ENCODE peak calls at places on chromosomes 1 and 21, in nine cellular contexts. B is left lung, P is A549, U is heart left ventricle, T is GM23338, H is RWPE2, M is body of pancreas, Q is aorta, J is heart right ventricle. C is an unnamed sample.

GRCh38 chr1:31368611-31369107 is 4.2 kb downstream of the FABP3 start:
- ATAC-seq in J (peak; percentile 55), P (no peak), B (peak; percentile 53), U (peak; percentile 45), T (no peak), M (peak; percentile 45), H (no peak), Q (no peak), C (peak; percentile 29)

GRCh38 chr1:111811891-111812290 is 56.2 kb downstream of the DDX20 start:
- ATAC-seq in M (no peak), Q (no peak), U (no peak), J (no peak), H (no peak), P (no peak), B (no peak), T (no peak), C (no peak)

GRCh38 chr21:35150562-35151226 is 101.6 kb upstream of the RUNX1 start:
- ATAC-seq in T (no peak), P (no peak), Q (no peak), M (no peak), J (no peak), H (no peak), U (no peak), B (peak; percentile 41), C (no peak)

GRCh38 chr1:29227511-29227910 is 3.2 kb downstream of the MECR start:
- ATAC-seq in P (no peak), M (no peak), U (no peak), T (peak; percentile 37), J (no peak), H (no peak), Q (no peak), B (no peak), C (no peak)

GRCh38 chr1:75361260-75361659 is 227.1 kb downstream of the LHX8 start:
- ATAC-seq in H (no peak), T (no peak), U (no peak), M (no peak), P (no peak), Q (no peak), B (no peak), J (no peak), C (no peak)

GRCh38 chr1:228547464-228547792 is 60.2 kb downstream of the RNF187 start:
- ATAC-seq in T (no peak), P (no peak), H (no peak), M (no peak), J (no peak), U (no peak), B (no peak), Q (no peak), C (no peak)

GRCh38 chr1:67264899-67265298 is 42.8 kb upstream of the IL12RB2 start:
- ATAC-seq in M (no peak), U (no peak), B (no peak), T (no peak), H (no peak), J (no peak), P (no peak), Q (no peak), C (no peak)

GRCh38 chr1:109137959-109138757 is 24.2 kb downstream of the ELAPOR1 start:
- ATAC-seq in Q (no peak), B (no peak), J (no peak), U (no peak), H (no peak), T (no peak), P (no peak), M (peak; percentile 49), C (no peak)

GRCh38 chr1:40983286-40983685 is 3.8 kb downstream of the CTPS1 start:
- ATAC-seq in P (no peak), T (no peak), M (no peak), Q (no peak), U (no peak), H (no peak), J (no peak), B (no peak), C (no peak)

GRCh38 chr1:40984531-40984930 is 5.0 kb downstream of the CTPS1 start:
- ATAC-seq in U (no peak), H (no peak), P (no peak), T (no peak), Q (no peak), M (no peak), J (no peak), B (no peak), C (no peak)

GRCh38 chr1:40982721-40983120 is 3.2 kb downstream of the CTPS1 start:
- ATAC-seq in P (no peak), T (no peak), M (no peak), B (no peak), Q (no peak), H (no peak), J (no peak), U (no peak), C (no peak)

GRCh38 chr1:40985875-40986274 is 6.4 kb downstream of the CTPS1 start:
- ATAC-seq in T (no peak), B (no peak), H (no peak), M (no peak), P (no peak), J (no peak), U (no peak), Q (no peak), C (no peak)

GRCh38 chr1:40984066-40984465 is 4.6 kb downstream of the CTPS1 start:
- ATAC-seq in H (no peak), J (no peak), P (no peak), U (no peak), T (no peak), B (no peak), Q (no peak), M (no peak), C (no peak)
- H3K4me3 ChIP-seq in H (no peak overlapping the region), J (no peak overlapping the region), P (peak overlapping the region; percentile 93), U (no peak overlapping the region), T (no peak overlapping the region), B (no peak overlapping the region), Q (no peak overlapping the region), M (no peak overlapping the region), C (no peak overlapping the region)

GRCh38 chr21:26965091-26965566 is 1.8 kb downstream of the ADAMTS5 start:
- ATAC-seq in Q (no peak), U (no peak), P (no peak), B (no peak), M (no peak), J (no peak), T (no peak), H (no peak), C (no peak)

GRCh38 chr21:26964379-26964778 is 2.5 kb downstream of the ADAMTS5 start:
- ATAC-seq in Q (peak; percentile 57), U (peak; percentile 78), J (peak; percentile 73), M (no peak), P (no peak), T (no peak), H (no peak), B (peak; percentile 22), C (peak; percentile 64)

GRCh38 chr21:26965567-26966359 is 1.1 kb downstream of the ADAMTS5 start:
- ATAC-seq in Q (peak; percentile 49), B (peak; percentile 36), T (peak; percentile 76), M (peak; percentile 45), U (no peak), P (no peak), H (peak; percentile 12), J (peak; percentile 40), C (peak; percentile 34)

GRCh38 chr21:26966978-26967913 is at the start of gene ADAMTS5:
- ATAC-seq in U (peak; percentile 28), B (peak; percentile 37), Q (peak; percentile 58), M (peak; percentile 47), J (peak; percentile 60), H (peak; percentile 46), P (no peak), T (peak; percentile 21), C (peak; percentile 68)

DNA sequence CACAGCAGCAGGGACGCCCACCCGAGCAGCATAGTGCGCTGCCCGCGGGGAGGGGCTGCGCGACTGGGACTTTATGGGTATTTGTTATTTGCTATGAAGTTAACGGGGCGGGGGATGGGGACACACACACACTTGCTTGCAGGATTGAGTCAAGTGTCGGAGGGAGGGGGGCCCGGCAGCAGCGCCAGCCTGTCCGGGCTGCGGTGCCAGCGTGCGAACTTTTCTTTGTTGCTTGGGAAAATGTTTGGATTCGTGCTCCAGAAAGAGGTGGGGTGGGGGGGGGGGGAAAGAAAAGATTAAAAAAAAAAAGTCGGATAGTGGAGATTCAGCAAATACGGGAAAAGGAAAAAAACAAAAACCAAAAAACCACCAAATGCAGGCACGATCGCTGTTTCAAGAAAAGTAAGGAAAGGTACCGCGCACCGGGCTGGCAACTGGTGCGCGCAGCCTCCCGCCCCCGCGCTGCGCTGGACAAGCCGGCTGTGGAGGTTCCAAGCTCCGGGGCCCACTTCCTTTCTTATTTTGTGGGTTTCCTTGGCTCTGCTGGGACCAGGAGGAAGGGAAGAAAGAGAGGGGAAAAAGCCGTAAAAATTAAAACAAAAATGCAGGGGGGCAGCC is 419 bp downstream of the ADAMTS5 start:
- ATAC-seq in M (peak; percentile 28), U (peak; percentile 3), B (peak; percentile 9), Q (peak; percentile 6), J (peak; percentile 2), T (peak; percentile 17), P (no peak), H (peak; percentile 24), C (peak; percentile 6)
- H3K4me3 ChIP-seq in M (peak overlapping the region; percentile 38), U (peak overlapping the region; percentile 60), B (peak overlapping the region; percentile 35), Q (peak overlapping the region; percentile 45), J (peak overlapping the region; percentile 57), T (peak overlapping the region; percentile 72), P (no peak overlapping the region), H (no peak overlapping the region), C (peak overlapping the region; percentile 83)

GRCh38 chr1:924619-925323 is 1.0 kb downstream of the SAMD11 start:
- ATAC-seq in Q (no peak), M (peak; percentile 30), T (peak; percentile 4), U (no peak), J (peak; percentile 4), B (peak; percentile 4), H (peak; percentile 17), P (peak; percentile 8), C (peak; percentile 11)
- H3K4me3 ChIP-seq in Q (peak overlapping the region; percentile 23), M (no peak overlapping the region), T (peak overlapping the region; percentile 58), U (peak overlapping the region; percentile 71), J (peak overlapping the region; percentile 40), B (peak overlapping the region; percentile 44), H (peak overlapping the region; percentile 31), P (peak overlapping the region; percentile 84), C (peak overlapping the region; percentile 64)

GRCh38 chr21:43646550-43647260 is 12.6 kb downstream of the HSF2BP start:
- ATAC-seq in M (peak; percentile 99), B (peak; percentile 99), U (peak; percentile 91), Q (peak; percentile 98), P (peak; percentile 95), T (peak; percentile 95), J (peak; percentile 98), H (peak; percentile 97), C (peak; percentile 95)

GRCh38 chr21:43645987-43646386 is 13.3 kb downstream of the HSF2BP start:
- ATAC-seq in M (no peak), Q (no peak), H (no peak), U (no peak), B (peak; percentile 3), T (no peak), J (no peak), P (no peak), C (no peak)

GRCh38 chr21:43643193-43643592 is 16.1 kb downstream of the HSF2BP start:
- ATAC-seq in B (no peak), T (peak; percentile 18), H (no peak), M (no peak), J (no peak), P (no peak), Q (no peak), U (no peak), C (no peak)

GRCh38 chr21:43644609-43645008 is 14.7 kb downstream of the HSF2BP start:
- ATAC-seq in M (no peak), Q (peak; percentile 37), J (no peak), B (no peak), T (no peak), U (no peak), H (no peak), P (peak; percentile 51), C (no peak)

DNA sequence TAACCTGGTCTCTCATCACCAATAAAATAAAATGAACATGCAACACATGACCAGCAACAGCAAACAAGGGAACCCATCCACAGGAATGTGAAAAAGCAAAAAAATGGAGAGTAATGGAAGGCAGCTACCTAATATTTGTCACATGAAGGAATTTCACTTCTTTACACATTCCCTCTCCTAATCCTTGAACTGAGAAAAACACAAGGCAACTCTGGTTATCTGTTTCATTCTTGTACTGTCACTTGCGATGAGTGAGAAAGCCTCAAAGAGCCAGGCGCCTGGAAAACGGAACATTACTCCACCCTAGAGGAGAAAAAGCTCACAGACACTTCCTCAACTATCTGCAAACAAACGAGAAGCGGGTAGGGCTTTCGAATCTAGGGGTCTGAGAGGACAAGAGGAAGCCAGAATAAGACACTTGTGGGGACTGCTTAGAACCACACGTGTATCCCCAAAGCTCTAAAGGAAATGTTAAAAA is 13.8 kb downstream of the HSF2BP start:
- ATAC-seq in B (peak; percentile 88), U (peak; percentile 65), T (peak; percentile 76), Q (peak; percentile 87), M (peak; percentile 36), J (peak; percentile 79), P (peak; percentile 89), H (peak; percentile 70), C (peak; percentile 40)
- H3K4me3 ChIP-seq in B (no peak overlapping the region), U (no peak overlapping the region), T (no peak overlapping the region), Q (no peak overlapping the region), M (no peak overlapping the region), J (no peak overlapping the region), P (no peak overlapping the region), H (no peak overlapping the region), C (no peak overlapping the region)